ENCODE peak calls at places on chromosomes 3 and 15, in five cellular contexts. W is H1, U is NT2/D1, B is SK-N-SH, C is HepG2. Z is an unnamed sample. For H3K4me1, the result is how much of the 10 kb centered on the place peaks cover.

GRCh38 chr3:10442151-10442795 is 63.1 kb downstream of the ATP2B2 start:
- DNase-seq in C (no peak), B (no peak), U (no peak), W (no peak), Z (no peak)

GRCh38 chr15:89575656-89576416 is 567 bp downstream of the TICRR start:
- DNase-seq in W (peak), C (no peak), U (no peak), B (no peak), Z (no peak)

GRCh38 chr15:36814708-36815107 is 235.3 kb downstream of the CDIN1 start:
- DNase-seq in W (no peak), U (no peak), C (peak), B (no peak), Z (no peak)

GRCh38 chr3:171129827-171130226 is 103.3 kb upstream of the SLC2A2 start:
- DNase-seq in W (no peak), B (no peak), C (peak), U (no peak), Z (no peak)

GRCh38 chr15:41543521-41543870 is 561 bp downstream of the RPAP1 start:
- DNase-seq in B (no peak), C (no peak), U (no peak), W (no peak), Z (no peak)

GRCh38 chr3:46903341-46904302 is 26.1 kb downstream of the PTH1R start:
- DNase-seq in C (no peak), B (no peak), W (no peak), U (no peak), Z (no peak)

GRCh38 chr3:81758275-81758674 is 3.2 kb downstream of the GBE1 start:
- DNase-seq in U (no peak), B (no peak), C (peak), W (no peak), Z (no peak)

GRCh38 chr15:72751751-72752455 is 31.7 kb downstream of the ADPGK start:
- DNase-seq in B (no peak), U (no peak), W (no peak), C (no peak), Z (no peak)

GRCh38 chr3:78604328-78604727 is 1163.5 kb downstream of the ROBO1 start:
- DNase-seq in B (no peak), U (no peak), W (no peak), C (no peak), Z (no peak)

GRCh38 chr15:27336676-27337075 is 365.7 kb downstream of the GABRG3 start:
- DNase-seq in B (no peak), W (no peak), C (no peak), U (no peak), Z (no peak)

GRCh38 chr3:7546219-7546618 is 685.3 kb downstream of the GRM7 start:
- DNase-seq in U (no peak), W (no peak), B (no peak), C (no peak), Z (peak)

GRCh38 chr15:70093070-70093469 is 4.6 kb downstream of the TLE3 start:
- DNase-seq in U (no peak), W (no peak), B (no peak), C (peak), Z (no peak)

GRCh38 chr15:60126661-60127060 is 122.5 kb downstream of the FOXB1 start:
- DNase-seq in C (no peak), W (no peak), U (no peak), B (no peak), Z (no peak)

GRCh38 chr3:79684041-79684440 is 83.8 kb downstream of the ROBO1 start:
- DNase-seq in W (no peak), B (no peak), U (no peak), C (no peak), Z (no peak)

GRCh38 chr15:83835384-83836010 is 181.6 kb downstream of the ADAMTSL3 start:
- DNase-seq in W (no peak), U (no peak), B (no peak), C (no peak), Z (no peak)

GRCh38 chr3:20256144-20256543 is 70.1 kb upstream of the SGO1 start:
- DNase-seq in B (no peak), W (no peak), U (no peak), C (no peak), Z (no peak)

GRCh38 chr3:127388412-127388811 is 100.6 kb upstream of the PRR20G start:
- DNase-seq in W (no peak), U (no peak), B (no peak), C (no peak), Z (no peak)

GRCh38 chr3:184155644-184156521 is 706 bp downstream of the DVL3 start:
- DNase-seq in U (no peak), B (peak), W (peak), C (peak), Z (no peak)

GRCh38 chr15:68208641-68209240 is 3.6 kb upstream of the CALML4 start:
- DNase-seq in W (no peak), B (no peak), C (no peak), U (no peak), Z (no peak)

GRCh38 chr3:66441124-66441523 is 59.7 kb downstream of the LRIG1 start:
- DNase-seq in B (no peak), C (no peak), U (peak), W (no peak), Z (no peak)

GRCh38 chr3:146087121-146087520 is 73.9 kb downstream of the PLOD2 start:
- DNase-seq in W (no peak), C (no peak), U (no peak), B (no peak), Z (no peak)

GRCh38 chr3:134093906-134094305 is 64.2 kb upstream of the SLCO2A1 start:
- DNase-seq in C (no peak), U (no peak), B (no peak), W (no peak), Z (no peak)

GRCh38 chr3:183381673-183382072 is 46.7 kb downstream of the MCF2L2 start:
- DNase-seq in B (no peak), C (no peak), U (no peak), W (no peak), Z (no peak)

GRCh38 chr15:82709421-82710207 is at the start of gene AP3B2:
- DNase-seq in U (peak), B (peak), W (peak), C (peak), Z (no peak)

GRCh38 chr3:43953814-43954241 is 263.1 kb downstream of the ABHD5 start:
- DNase-seq in C (no peak), B (no peak), W (no peak), U (no peak), Z (peak)

GRCh38 chr3:104909188-104909587 is 457.5 kb upstream of the ALCAM start:
- DNase-seq in U (no peak), W (no peak), B (peak), C (no peak), Z (no peak)

GRCh38 chr3:168984872-168985271 is 678.6 kb downstream of the MECOM start:
- DNase-seq in B (no peak), C (no peak), U (no peak), W (no peak), Z (no peak)

GRCh38 chr15:23686466-23687142 is 501 bp downstream of the NDN start:
- DNase-seq in U (no peak), W (peak), C (no peak), B (no peak), Z (no peak)
- TF ChIP-seq YY1 in U (no peak), W (no peak), C (no peak), B (no peak), Z (no peak)

GRCh38 chr3:13300546-13301294 is 119.4 kb downstream of the NUP210 start:
- DNase-seq in C (no peak), U (no peak), W (no peak), B (no peak), Z (no peak)
- H3K4me1 ChIP-seq in C (half or more), U (under half), W (under half), B (under half), Z (under half)

GRCh38 chr15:73982251-73982962 is 9.7 kb downstream of the STOML1 start:
- DNase-seq in U (no peak), W (no peak), B (no peak), C (no peak), Z (no peak)
- TF ChIP-seq YY1 in U (no peak), W (no peak), B (no peak), C (no peak), Z (no peak)

DNA sequence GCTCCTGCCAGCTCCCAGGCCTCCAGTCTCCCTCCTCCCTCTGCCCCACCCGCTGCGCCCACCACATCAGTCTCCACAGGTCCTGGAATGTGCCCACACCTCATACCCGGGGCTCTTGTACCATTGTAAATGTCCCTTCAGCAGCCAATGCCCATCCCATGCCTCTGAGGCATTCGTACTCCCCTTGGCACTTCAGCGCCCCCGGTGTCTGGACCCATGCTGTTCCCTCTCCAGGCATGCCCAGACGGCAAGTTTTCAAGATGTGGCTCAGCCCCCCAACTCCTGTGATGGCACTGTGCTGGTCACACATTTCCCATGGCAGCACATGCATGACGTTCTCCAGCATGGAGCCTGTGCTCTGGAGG is 13.3 kb downstream of the PLXND1 start:
- DNase-seq in U (no peak), B (no peak), C (no peak), W (peak), Z (no peak)
- H3K4me1 ChIP-seq in U (half or more), B (under half), C (half or more), W (under half), Z (under half)

GRCh38 chr15:100999369-100999768 is 80.2 kb downstream of the LRRK1 start:
- DNase-seq in U (no peak), B (no peak), C (no peak), W (no peak), Z (no peak)
- TF ChIP-seq YY1 in U (no peak), B (no peak), C (no peak), W (no peak), Z (no peak)

DNA sequence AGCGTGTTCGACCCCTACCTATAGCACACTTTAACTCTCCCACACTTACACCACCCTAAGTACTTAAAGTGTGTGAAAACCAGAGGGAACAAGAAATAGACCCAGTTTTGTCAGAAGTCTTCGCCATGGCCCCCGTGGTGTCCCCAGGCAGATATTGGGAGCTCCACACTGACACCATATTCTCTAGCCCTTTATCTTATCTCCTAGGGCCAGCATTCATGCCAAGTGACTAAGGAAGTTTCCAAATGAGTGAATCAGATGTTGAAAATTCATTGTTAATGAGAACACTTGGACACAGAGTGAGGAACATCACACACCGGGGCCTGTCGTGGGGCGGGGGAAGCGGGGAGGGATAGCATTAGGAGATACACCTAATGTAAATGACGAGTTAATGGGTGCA is 31.8 kb downstream of the P3H2 start:
- DNase-seq in B (no peak), U (no peak), W (no peak), C (no peak), Z (no peak)
- H3K4me1 ChIP-seq in B (under half), U (under half), W (under half), C (under half), Z (under half)

DNA sequence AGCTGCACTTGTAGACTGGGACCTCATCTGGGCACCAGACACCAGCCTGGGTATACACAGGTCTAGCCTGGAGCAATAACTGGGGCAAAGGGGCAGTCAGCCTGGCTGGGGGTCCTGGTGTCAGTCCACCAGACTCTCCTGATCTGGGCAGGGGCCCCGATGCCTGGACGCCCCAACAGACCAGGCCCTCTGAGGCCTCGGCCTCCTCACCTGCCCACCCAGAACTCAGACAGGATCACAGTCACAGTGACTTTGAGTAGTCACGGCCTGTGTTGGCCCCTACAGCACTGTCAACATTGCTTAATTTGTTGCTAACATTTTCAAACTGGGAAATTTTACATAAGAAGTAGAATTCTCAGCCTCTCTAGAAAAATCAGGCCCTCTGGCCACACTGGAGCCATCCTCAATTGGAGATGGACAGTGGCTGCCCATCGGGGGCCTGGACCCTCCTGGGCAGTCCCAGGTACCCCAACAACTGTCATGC is 5.8 kb downstream of the TWF2 start:
- DNase-seq in C (no peak), W (no peak), U (no peak), B (no peak), Z (no peak)
- TF ChIP-seq YY1 in C (no peak), W (no peak), U (no peak), B (no peak), Z (no peak)

GRCh38 chr3:32106132-32106928 is at the start of gene GPD1L:
- DNase-seq in U (peak), C (peak), B (peak), W (peak), Z (peak)
- H3K4me1 ChIP-seq in U (under half), C (half or more), B (under half), W (under half), Z (under half)

GRCh38 chr15:57248074-57248473 is 128.2 kb upstream of the CGNL1 start:
- DNase-seq in C (no peak), U (no peak), W (no peak), B (peak), Z (no peak)

GRCh38 chr15:57245714-57246113 is 130.6 kb upstream of the CGNL1 start:
- DNase-seq in C (no peak), B (no peak), U (no peak), W (no peak), Z (no peak)

GRCh38 chr15:57245130-57245529 is 131.2 kb upstream of the CGNL1 start:
- DNase-seq in C (no peak), B (no peak), U (no peak), W (no peak), Z (no peak)
- TF ChIP-seq YY1 in C (no peak), B (no peak), U (no peak), W (no peak), Z (no peak)

DNA sequence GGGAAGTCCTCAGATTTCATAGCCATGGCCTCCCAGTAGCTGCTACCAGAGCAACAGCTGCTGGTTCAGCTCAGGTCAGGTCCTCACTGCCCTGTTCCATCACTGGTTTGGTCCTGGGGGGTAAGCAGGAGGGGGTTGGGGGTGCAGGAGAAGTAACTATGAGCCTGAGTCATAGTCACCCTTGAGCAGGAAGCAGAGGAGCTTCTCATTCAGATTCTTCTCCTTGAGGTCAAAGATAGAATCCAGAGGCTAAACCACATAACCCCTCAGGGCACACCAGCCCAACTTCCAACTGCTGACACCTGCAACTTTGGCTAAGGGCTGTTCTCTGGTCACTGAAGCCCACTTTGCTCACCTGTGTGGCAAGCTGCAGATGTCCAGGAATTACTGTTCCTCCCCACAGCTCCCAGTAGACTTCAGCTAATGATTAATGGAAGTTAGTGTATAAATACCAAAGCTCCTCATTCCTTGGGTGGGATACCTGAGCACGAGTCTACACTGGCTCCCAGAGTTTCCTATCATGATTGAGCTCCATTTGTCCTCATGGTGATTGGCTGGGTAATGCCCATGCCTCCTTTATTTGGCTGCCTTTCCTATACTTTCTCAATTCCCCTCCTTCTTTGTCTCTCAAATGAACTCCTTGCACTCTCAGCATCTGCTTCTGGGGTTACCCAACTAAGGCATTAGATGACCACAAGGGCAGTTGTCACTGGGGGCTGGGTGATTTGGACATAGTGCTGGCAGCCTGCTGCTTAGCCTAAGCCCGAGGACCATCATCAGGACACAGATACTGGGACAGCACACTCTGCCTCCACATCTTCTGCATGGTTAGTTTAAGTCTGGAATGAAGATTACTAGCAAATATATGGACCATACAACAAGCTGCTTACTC is 48.9 kb upstream of the LRRFIP2 start:
- DNase-seq in W (no peak), C (peak), U (no peak), B (no peak), Z (no peak)
- H3K4me1 ChIP-seq in W (under half), C (half or more), U (under half), B (under half), Z (under half)

Z was measured in HCT116.